ENCODE peak calls at places on chromosomes 6 and 20, in eight cellular contexts. Y is lung, I is H9, Q is lower leg skin, T is endothelial cell, P is cardiac muscle cell, L is neural crest cell, N is kidney epithelial cell. K is an unnamed sample.

GRCh38 chr6:51887859-51888258 is 199.6 kb downstream of the PKHD1 start:
- DNase-seq in Y (no peak), L (no peak), P (no peak), I (no peak), T (no peak), N (no peak), Q (no peak), K (no peak)

GRCh38 chr6:87391334-87391733 is 16.4 kb upstream of the CFAP206 start:
- DNase-seq in I (peak; percentile 68), N (no peak), L (peak; percentile 10), Y (no peak), Q (no peak), P (peak; percentile 66), T (peak; percentile 48), K (peak; percentile 16)

GRCh38 chr6:166143011-166143410 is 24.6 kb downstream of the TBXT start:
- DNase-seq in Q (no peak), L (no peak), P (no peak), N (no peak), T (no peak), I (no peak), Y (no peak), K (no peak)

GRCh38 chr6:30044630-30045029 is 16.4 kb upstream of the POLR1H start:
- DNase-seq in Y (no peak), T (no peak), L (no peak), Q (no peak), I (no peak), N (no peak), P (no peak), K (no peak)

GRCh38 chr6:34295721-34296120 is 46.9 kb upstream of the SMIM29 start:
- DNase-seq in Q (no peak), Y (no peak), P (no peak), L (no peak), I (no peak), N (peak; percentile 52), T (no peak), K (no peak)

GRCh38 chr6:132919476-132919875 is 105.1 kb downstream of the RPS12 start:
- DNase-seq in P (peak; percentile 57), L (no peak), Q (no peak), T (no peak), Y (peak; percentile 91), N (peak; percentile 69), I (no peak), K (no peak)

GRCh38 chr6:16656451-16656850 is 104.8 kb downstream of the ATXN1 start:
- DNase-seq in L (no peak), P (no peak), T (no peak), N (no peak), Q (no peak), Y (no peak), I (no peak), K (no peak)

GRCh38 chr6:141968632-141969031 is 164.1 kb upstream of the GJE1 start:
- DNase-seq in T (no peak), Q (no peak), I (no peak), Y (no peak), L (no peak), N (no peak), P (no peak), K (no peak)

GRCh38 chr6:133648576-133648975 is 240.3 kb upstream of the TCF21 start:
- DNase-seq in L (no peak), P (no peak), Y (no peak), Q (no peak), I (no peak), N (no peak), T (no peak), K (no peak)

GRCh38 chr20:8203366-8203765 is 71.3 kb downstream of the PLCB1 start:
- DNase-seq in T (no peak), Y (no peak), I (no peak), N (no peak), P (no peak), L (no peak), Q (no peak), K (no peak)

GRCh38 chr6:159693128-159693893 is at the start of gene SOD2:
- DNase-seq in P (peak; percentile 93), Y (peak; percentile 86), T (peak; percentile 77), L (peak; percentile 80), I (peak; percentile 88), Q (peak; percentile 97), N (no peak), K (peak; percentile 88)

GRCh38 chr6:148251286-148251685 is 91.4 kb upstream of the SASH1 start:
- DNase-seq in L (no peak), Q (no peak), P (peak; percentile 38), Y (no peak), I (no peak), T (no peak), N (no peak), K (no peak)

GRCh38 chr20:59835057-59835447 is 98.4 kb downstream of the SYCP2 start:
- DNase-seq in N (no peak), Q (no peak), T (no peak), Y (peak; percentile 22), I (no peak), L (no peak), P (no peak), K (no peak)

GRCh38 chr20:47445291-47445690 is 56.4 kb upstream of the NCOA3 start:
- DNase-seq in Y (no peak), Q (no peak), T (no peak), I (no peak), N (no peak), P (no peak), L (no peak), K (no peak)

DNA sequence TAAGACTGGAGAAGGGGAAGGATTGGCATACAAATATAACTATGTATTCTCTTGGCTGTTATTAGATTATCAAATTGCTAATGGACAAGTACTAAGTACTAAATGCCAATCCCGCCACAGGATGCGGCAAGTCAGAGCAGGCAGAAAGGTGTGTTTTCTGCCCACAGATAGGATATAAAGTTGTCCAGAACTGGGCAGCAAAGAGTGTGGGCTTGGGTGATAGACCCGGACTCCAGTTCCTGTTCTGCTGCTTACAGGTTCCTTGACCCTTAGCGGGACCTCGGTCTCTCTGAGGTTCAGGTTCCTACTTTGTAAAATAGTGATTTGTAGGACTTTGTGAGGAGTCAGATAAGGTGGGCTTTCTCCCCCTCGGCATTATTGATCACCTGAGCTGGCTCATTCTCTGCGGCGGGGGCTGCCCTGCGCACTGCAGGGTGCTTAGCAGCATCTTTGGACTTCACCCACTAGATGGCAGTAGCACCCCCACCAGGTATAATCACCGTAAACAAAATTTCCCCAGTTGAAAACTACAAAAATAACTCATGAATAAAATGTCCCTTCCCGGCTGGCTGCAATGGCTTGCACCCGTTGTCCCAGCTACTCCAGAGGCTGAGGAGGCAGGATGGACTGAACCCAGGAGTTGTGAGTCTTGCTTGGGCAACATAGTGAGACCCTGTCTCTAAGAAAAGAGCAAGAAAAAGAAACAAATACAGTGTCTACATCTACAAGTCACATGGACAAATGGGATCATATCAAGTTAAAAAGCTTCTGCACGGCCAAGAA is 193.1 kb downstream of the DOK5 start:
- DNase-seq in N (no peak), I (peak; percentile 48), Q (no peak), L (peak; percentile 25), P (peak; percentile 58), Y (no peak), T (peak; percentile 49), K (peak; percentile 46)
- TF ChIP-seq CTCF in N (peak; percentile 83), I (peak; percentile 84), Q (no peak), L (peak; percentile 80), P (peak; percentile 78), Y (no peak), T (peak; percentile 69), K (peak; percentile 70)

GRCh38 chr6:41674231-41675000 is 36.1 kb downstream of the MDFI start:
- DNase-seq in I (no peak), P (no peak), L (no peak), N (no peak), Y (no peak), Q (no peak), T (no peak), K (no peak)

GRCh38 chr6:41673704-41674000 is 35.4 kb downstream of the MDFI start:
- DNase-seq in P (no peak), L (no peak), I (no peak), T (no peak), Y (no peak), Q (no peak), N (no peak), K (no peak)

GRCh38 chr6:41672016-41672415 is 33.7 kb downstream of the MDFI start:
- DNase-seq in Y (no peak), L (no peak), Q (no peak), I (no peak), T (no peak), N (no peak), P (no peak), K (no peak)

GRCh38 chr6:41671376-41671775 is 33.1 kb downstream of the MDFI start:
- DNase-seq in P (no peak), T (no peak), I (no peak), Q (no peak), N (no peak), Y (no peak), L (no peak), K (no peak)

DNA sequence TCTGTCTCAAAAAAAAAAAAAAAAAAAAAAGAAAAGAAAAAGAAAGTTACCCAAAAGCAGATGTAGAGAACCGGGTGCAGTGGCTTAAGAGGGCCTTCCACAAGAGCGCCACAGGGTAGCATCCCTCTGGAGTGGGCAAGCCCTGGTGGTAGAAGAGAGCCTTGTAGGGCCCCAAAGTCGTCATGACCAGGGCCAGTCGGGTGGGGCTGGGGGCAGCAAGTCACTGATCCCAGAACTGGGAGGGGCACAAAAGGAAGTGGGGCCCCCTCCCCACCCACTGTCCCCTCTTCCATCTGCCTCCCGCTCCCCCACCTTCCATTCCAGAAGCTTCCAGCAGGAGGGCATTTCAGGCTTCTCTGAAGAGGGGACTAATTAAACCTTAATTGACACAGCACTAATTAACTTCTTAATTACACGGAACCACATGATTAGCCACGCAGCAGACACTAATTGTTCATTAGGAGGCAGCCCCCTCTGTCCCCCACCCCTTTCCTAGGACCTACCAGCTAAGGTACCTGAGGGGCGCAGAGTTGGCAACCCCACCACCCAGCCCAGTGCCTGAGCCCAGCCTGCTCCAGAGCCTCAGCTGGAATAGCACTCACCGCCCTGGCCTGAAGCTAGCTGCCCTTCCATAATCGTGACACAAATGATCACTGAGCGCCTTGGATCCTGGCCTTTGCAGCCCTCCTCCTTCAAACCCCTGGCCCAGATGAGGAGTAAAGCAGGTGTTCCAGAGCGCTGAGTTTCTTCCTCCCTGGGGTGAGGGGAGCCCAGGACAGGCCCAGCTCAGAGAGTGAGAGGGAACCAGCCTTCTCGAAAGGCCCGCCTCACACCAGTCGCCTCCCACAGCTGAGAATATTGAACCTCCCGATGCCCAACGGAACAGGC is 34.8 kb downstream of the MDFI start:
- DNase-seq in T (no peak), I (no peak), P (no peak), L (no peak), Y (no peak), N (no peak), Q (no peak), K (no peak)
- TF ChIP-seq CTCF in T (no peak), I (no peak), P (no peak), L (no peak), Y (no peak), N (no peak), Q (no peak), K (no peak)

DNA sequence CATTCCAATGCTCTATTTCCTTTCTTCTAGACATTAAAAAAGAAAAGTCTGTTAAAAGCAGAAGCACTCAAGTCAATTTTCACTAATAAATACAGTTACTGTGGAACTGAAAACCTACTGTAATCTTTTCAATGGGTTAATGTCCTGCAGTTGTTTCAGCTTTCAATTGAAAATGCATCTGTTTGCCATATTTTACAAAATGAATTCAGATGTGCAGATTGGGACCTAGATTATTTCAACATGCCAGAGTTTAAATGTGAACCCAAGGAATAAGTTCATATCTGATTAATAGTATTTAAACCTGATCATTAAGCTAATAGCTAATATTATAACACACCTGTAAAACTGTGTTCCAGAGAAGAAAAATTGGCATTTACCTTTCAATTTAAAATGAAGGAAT is 9.7 kb downstream of the SUPT3H start:
- DNase-seq in N (no peak), L (no peak), Q (no peak), I (no peak), P (no peak), T (no peak), Y (no peak), K (no peak)
- TF ChIP-seq CTCF in N (no peak), L (no peak), Q (no peak), I (no peak), P (no peak), T (no peak), Y (no peak), K (no peak)

GRCh38 chr20:33490023-33490933 is at the start of gene CBFA2T2:
- DNase-seq in Q (peak; percentile 92), P (no peak), T (no peak), N (peak; percentile 2), Y (no peak), I (no peak), L (no peak), K (no peak)
- TF ChIP-seq CTCF in Q (no peak), P (no peak), T (no peak), N (no peak), Y (no peak), I (no peak), L (no peak), K (no peak)